ENCODE peak calls at places on chromosomes 2 and 18, in ten cellular contexts. E is neuronal stem cell, L is cardiac muscle cell, C is DND-41, Q is fibroblast of lung, V is GM23248, N is breast epithelium, Y is thoracic aorta, I is psoas muscle, P is stomach. W is an unnamed sample. For H3K4me1, the result is how much of the 10 kb centered on the place peaks cover.

GRCh38 chr2:23495661-23496114 is 110.7 kb downstream of the KLHL29 start:
- DNase-seq in L (no peak), E (no peak), P (no peak), N (no peak), I (peak), C (no peak), V (no peak), Q (no peak), Y (no peak), W (no peak)

GRCh38 chr2:26325851-26326250 is 20.1 kb upstream of the SELENOI start:
- DNase-seq in Y (no peak), V (peak), N (no peak), Q (peak), E (no peak), L (no peak), P (no peak), C (no peak), I (no peak), W (no peak)

GRCh38 chr2:112623913-112624777 is 21.6 kb upstream of the SLC20A1 start:
- DNase-seq in L (no peak), C (peak), Y (no peak), E (no peak), Q (peak), N (no peak), P (peak), I (peak), V (peak), W (peak)

GRCh38 chr18:57542801-57543427 is 43.6 kb downstream of the FECH start:
- DNase-seq in Q (no peak), E (no peak), V (peak), Y (no peak), I (no peak), L (no peak), N (no peak), P (no peak), C (no peak), W (no peak)

GRCh38 chr2:109497447-109497846 is 116.3 kb downstream of the SEPTIN10 start:
- DNase-seq in V (peak), Y (no peak), L (no peak), P (no peak), E (no peak), Q (peak), I (peak), N (no peak), C (no peak), W (no peak)

GRCh38 chr2:203636896-203637818 is 69.3 kb upstream of the CD28 start:
- DNase-seq in C (peak), N (no peak), Y (no peak), E (no peak), V (peak), Q (peak), P (no peak), L (no peak), I (no peak), W (no peak)

GRCh38 chr18:24731981-24732380 is 271.5 kb downstream of the HRH4 start:
- DNase-seq in I (no peak), Q (no peak), E (no peak), V (peak), N (no peak), L (no peak), P (no peak), C (no peak), Y (no peak), W (no peak)

GRCh38 chr2:79552653-79553052 is 39.8 kb downstream of the CTNNA2 start:
- DNase-seq in N (no peak), I (no peak), Q (no peak), E (no peak), Y (no peak), C (no peak), P (no peak), L (no peak), V (no peak), W (no peak)

GRCh38 chr18:56727399-56727798 is 76.2 kb downstream of the WDR7 start:
- DNase-seq in P (no peak), Q (no peak), V (no peak), E (no peak), I (no peak), C (no peak), N (no peak), L (no peak), Y (no peak), W (no peak)

GRCh38 chr2:211367711-211368110 is 811.3 kb downstream of the CPS1 start:
- DNase-seq in Y (no peak), I (no peak), E (no peak), N (no peak), L (no peak), C (no peak), Q (no peak), V (no peak), P (no peak), W (no peak)

GRCh38 chr2:170224692-170225091 is 46.7 kb downstream of the MYO3B start:
- DNase-seq in I (no peak), L (peak), Q (peak), P (no peak), E (no peak), V (no peak), Y (no peak), C (no peak), N (no peak), W (no peak)

GRCh38 chr2:190537765-190538164 is 3.2 kb upstream of the NEMP2 start:
- DNase-seq in E (no peak), N (no peak), Q (peak), I (no peak), L (no peak), V (peak), Y (no peak), P (no peak), C (no peak), W (peak)

GRCh38 chr2:172429351-172429968 is 2.1 kb downstream of the ITGA6 start:
- DNase-seq in C (no peak), P (no peak), V (peak), N (no peak), Y (no peak), I (no peak), Q (peak), L (no peak), E (no peak), W (no peak)

GRCh38 chr2:221495766-221496165 is 76.3 kb downstream of the EPHA4 start:
- DNase-seq in V (no peak), E (peak), Q (no peak), Y (no peak), I (no peak), N (no peak), P (no peak), L (no peak), C (no peak), W (no peak)

GRCh38 chr18:13217971-13218375 is 587 bp upstream of the LDLRAD4 start:
- DNase-seq in V (no peak), N (no peak), Q (no peak), Y (no peak), E (no peak), I (peak), C (peak), L (no peak), P (no peak), W (peak)

GRCh38 chr2:19623488-19623887 is 265.1 kb upstream of the OSR1 start:
- DNase-seq in N (no peak), P (no peak), V (peak), E (no peak), I (no peak), L (no peak), C (no peak), Q (peak), Y (no peak), W (no peak)

GRCh38 chr2:100766806-100767205 is 53.1 kb upstream of the NPAS2 start:
- DNase-seq in E (no peak), L (no peak), P (no peak), I (no peak), C (no peak), Q (no peak), Y (no peak), N (no peak), V (peak), W (no peak)
- H3K4me1 ChIP-seq in E (under half), L (under half), P (under half), I (under half), C (under half), Q (under half), Y (under half), N (under half), V (under half), W (under half)

GRCh38 chr2:29113027-29113686 is 2.1 kb upstream of the CLIP4 start:
- DNase-seq in P (no peak), C (no peak), I (no peak), Q (no peak), V (peak), E (no peak), Y (no peak), N (no peak), L (peak), W (no peak)
- H3K27ac ChIP-seq in P (no peak), C (no peak), I (peak), Q (no peak), V (peak), E (no peak), Y (no peak), N (peak), L (no peak), W (no peak)

GRCh38 chr18:48959551-48959920 is 8.8 kb upstream of the SMAD7 start:
- DNase-seq in L (no peak), N (no peak), C (no peak), E (no peak), Q (no peak), Y (no peak), V (no peak), I (no peak), P (no peak), W (no peak)
- H3K4me3 ChIP-seq in L (no peak), N (no peak), C (no peak), E (no peak), Q (no peak), Y (no peak), V (no peak), I (no peak), P (no peak), W (no peak)

GRCh38 chr2:54578668-54579045 is 122.5 kb downstream of the SPTBN1 start:
- DNase-seq in P (no peak), Q (no peak), I (no peak), N (no peak), C (no peak), Y (no peak), V (no peak), L (no peak), E (no peak), W (no peak)
- H3K4me1 ChIP-seq in P (half or more), Q (under half), I (half or more), N (under half), C (under half), Y (under half), V (under half), L (under half), E (under half), W (half or more)

GRCh38 chr2:45115181-45115580 is 105.9 kb upstream of the SIX2 start:
- DNase-seq in Y (no peak), I (no peak), C (no peak), V (peak), Q (no peak), P (no peak), E (no peak), L (no peak), N (no peak), W (no peak)
- H3K27ac ChIP-seq in Y (no peak), I (no peak), C (no peak), V (no peak), Q (no peak), P (no peak), E (no peak), L (no peak), N (no peak), W (no peak)

GRCh38 chr18:27977009-27977408 is 199.9 kb downstream of the CDH2 start:
- DNase-seq in V (no peak), Q (no peak), C (no peak), L (no peak), E (no peak), I (no peak), N (no peak), P (no peak), Y (no peak), W (no peak)
- H3K4me3 ChIP-seq in V (no peak), Q (no peak), C (no peak), L (no peak), E (no peak), I (no peak), N (no peak), P (no peak), Y (no peak), W (no peak)

GRCh38 chr2:12456293-12457151 is 260.2 kb upstream of the TRIB2 start:
- DNase-seq in L (peak), Q (peak), C (peak), Y (peak), N (peak), E (no peak), V (peak), P (peak), I (peak), W (peak)

GRCh38 chr2:12463189-12463588 is 253.5 kb upstream of the TRIB2 start:
- DNase-seq in V (no peak), C (no peak), E (no peak), N (no peak), P (no peak), I (no peak), L (no peak), Q (no peak), Y (no peak), W (no peak)

GRCh38 chr2:12455626-12456025 is 261.1 kb upstream of the TRIB2 start:
- DNase-seq in N (no peak), I (no peak), Q (peak), L (no peak), E (no peak), Y (no peak), V (peak), P (no peak), C (no peak), W (no peak)

GRCh38 chr2:12453731-12454130 is 263.0 kb upstream of the TRIB2 start:
- DNase-seq in V (no peak), Y (no peak), I (no peak), Q (no peak), P (no peak), N (no peak), C (no peak), L (no peak), E (no peak), W (no peak)

GRCh38 chr2:12457831-12458230 is 258.9 kb upstream of the TRIB2 start:
- DNase-seq in L (no peak), C (no peak), P (no peak), Q (peak), I (no peak), Y (no peak), N (no peak), E (no peak), V (peak), W (no peak)
- H3K4me1 ChIP-seq in L (under half), C (under half), P (under half), Q (under half), I (under half), Y (under half), N (under half), E (under half), V (under half), W (under half)

W was measured in CD4-positive, CD25-positive, alpha-beta regulatory T cell.